ENCODE peak calls at places on chromosomes 2 and 18, in five cellular contexts. D, A, F, S and V are unnamed samples.

GRCh38 chr18:23926590-23926989 is 88.0 kb upstream of the TTC39C start:
- DNase-seq in S (no peak), D (no peak), F (peak), A (no peak), V (no peak)

GRCh38 chr18:57267368-57267767 is 85.0 kb upstream of the ST8SIA3 start:
- DNase-seq in S (no peak), D (no peak), F (no peak), A (no peak), V (no peak)

GRCh38 chr2:191646612-191646902 is 31.4 kb upstream of the NABP1 start:
- DNase-seq in F (no peak), S (no peak), A (no peak), D (no peak), V (no peak)

GRCh38 chr2:95297088-95297487 is at the start of gene KCNIP3:
- DNase-seq in S (no peak), D (no peak), F (peak), A (no peak), V (peak)

GRCh38 chr2:150133623-150134022 is 353.8 kb downstream of the RND3 start:
- DNase-seq in F (no peak), S (peak), D (peak), A (peak), V (peak)

GRCh38 chr2:239378918-239379640 is 21.7 kb downstream of the HDAC4 start:
- DNase-seq in F (no peak), A (no peak), S (no peak), D (no peak), V (no peak)

GRCh38 chr2:218953366-218953954 is 6.0 kb upstream of the CDK5R2 start:
- DNase-seq in A (no peak), S (no peak), D (no peak), F (no peak), V (no peak)

GRCh38 chr2:46371858-46372257 is 74.7 kb downstream of the EPAS1 start:
- DNase-seq in F (no peak), D (no peak), S (no peak), A (no peak), V (no peak)

GRCh38 chr2:170771049-170771937 is 1.1 kb downstream of the ERICH2 start:
- DNase-seq in D (no peak), S (peak), A (no peak), F (peak), V (peak)

GRCh38 chr18:49048361-49048760 is 97.6 kb upstream of the SMAD7 start:
- DNase-seq in A (no peak), D (peak), S (no peak), F (no peak), V (no peak)